ENCODE peak calls at places on chromosome 6, in eight cellular contexts. I, C, J, G, N, A, H and L are unnamed samples.

GRCh38 chr6:43267619-43268347 is 24.5 kb downstream of the TTBK1 start:
- DNase-seq in I (no peak), C (no peak), J (no peak), G (no peak), N (no peak), A (no peak), H (no peak), L (no peak)

GRCh38 chr6:33737267-33738026 is 9.3 kb downstream of the IP6K3 start:
- DNase-seq in I (no peak), C (peak), J (no peak), G (no peak), N (no peak), A (no peak), H (no peak), L (no peak)

GRCh38 chr6:137902721-137903120 is 35.7 kb downstream of the TNFAIP3 start:
- DNase-seq in I (no peak), C (no peak), J (no peak), G (no peak), N (no peak), A (no peak), H (no peak), L (no peak)

GRCh38 chr6:121247386-121247785 is 86.9 kb downstream of the TBC1D32 start:
- DNase-seq in I (no peak), C (no peak), J (no peak), G (no peak), N (peak), A (no peak), H (no peak), L (no peak)

GRCh38 chr6:108001696-108002231 is 43.8 kb upstream of the SEC63 start:
- DNase-seq in I (no peak), C (no peak), J (no peak), G (no peak), N (no peak), A (no peak), H (no peak), L (no peak)

GRCh38 chr6:89887452-89888137 is 6.7 kb upstream of the GJA10 start:
- DNase-seq in I (no peak), C (no peak), J (no peak), G (no peak), N (no peak), A (peak), H (no peak), L (no peak)

GRCh38 chr6:143097224-143097795 is 36.6 kb downstream of the AIG1 start:
- DNase-seq in I (no peak), C (no peak), J (no peak), G (no peak), N (peak), A (no peak), H (no peak), L (no peak)

GRCh38 chr6:158707120-158707519 is 57.3 kb downstream of the SYTL3 start:
- DNase-seq in I (peak), C (peak), J (no peak), G (no peak), N (peak), A (peak), H (no peak), L (peak)

GRCh38 chr6:87847830-87848210 is 145.8 kb upstream of the AKIRIN2 start:
- DNase-seq in I (no peak), C (no peak), J (no peak), G (no peak), N (no peak), A (no peak), H (no peak), L (no peak)

GRCh38 chr6:170031684-170032121 is 259.2 kb downstream of the DLL1 start:
- DNase-seq in I (no peak), C (peak), J (no peak), G (peak), N (no peak), A (no peak), H (no peak), L (no peak)

GRCh38 chr6:150600302-150601017 is 775 bp downstream of the PLEKHG1 start:
- DNase-seq in I (peak), C (peak), J (peak), G (peak), N (peak), A (peak), H (peak), L (peak)

GRCh38 chr6:6556738-6557503 is 31.6 kb upstream of the LY86 start:
- DNase-seq in I (peak), C (peak), J (no peak), G (no peak), N (peak), A (peak), H (peak), L (peak)

GRCh38 chr6:84137989-84138575 is 89.4 kb downstream of the CEP162 start:
- DNase-seq in I (no peak), C (no peak), J (no peak), G (no peak), N (peak), A (no peak), H (no peak), L (no peak)

GRCh38 chr6:45684476-45684875 is 306.7 kb upstream of the SUPT3H start:
- DNase-seq in I (no peak), C (no peak), J (no peak), G (no peak), N (no peak), A (no peak), H (no peak), L (no peak)

DNA sequence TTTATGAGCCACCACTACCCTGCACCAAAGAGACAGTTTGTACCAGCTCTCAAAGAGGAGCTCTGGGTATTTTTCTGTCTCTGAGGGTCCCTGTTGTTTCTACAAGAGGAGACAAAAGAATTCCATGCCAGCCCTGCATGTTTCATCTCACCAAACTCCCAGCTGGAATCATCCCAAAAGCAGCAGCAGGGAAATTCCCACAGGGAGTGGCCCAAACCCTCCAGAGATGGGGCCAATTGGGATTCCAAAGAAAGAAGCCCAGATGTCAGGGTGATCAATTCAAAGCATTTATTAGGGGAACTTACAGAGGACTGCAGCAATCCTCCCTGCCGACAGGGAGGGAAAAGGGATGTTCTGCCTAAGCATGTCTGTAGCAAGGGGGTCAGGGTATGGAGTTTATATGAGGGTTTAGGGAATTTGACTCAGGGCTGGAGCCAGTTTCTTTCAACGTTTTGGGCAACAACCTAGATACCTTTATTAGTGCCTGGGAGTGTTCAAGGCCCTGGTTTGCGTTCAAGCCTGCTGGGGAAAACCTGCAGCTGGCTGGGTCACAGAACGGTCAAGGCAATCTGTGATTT is 47.2 kb downstream of the MUC22 start:
- DNase-seq in I (no peak), C (no peak), J (no peak), G (no peak), N (peak), A (no peak), H (peak), L (peak)
- H3K27ac ChIP-seq in I (no peak), C (no peak), J (no peak), G (no peak), N (peak), A (no peak), H (no peak), L (peak)

DNA sequence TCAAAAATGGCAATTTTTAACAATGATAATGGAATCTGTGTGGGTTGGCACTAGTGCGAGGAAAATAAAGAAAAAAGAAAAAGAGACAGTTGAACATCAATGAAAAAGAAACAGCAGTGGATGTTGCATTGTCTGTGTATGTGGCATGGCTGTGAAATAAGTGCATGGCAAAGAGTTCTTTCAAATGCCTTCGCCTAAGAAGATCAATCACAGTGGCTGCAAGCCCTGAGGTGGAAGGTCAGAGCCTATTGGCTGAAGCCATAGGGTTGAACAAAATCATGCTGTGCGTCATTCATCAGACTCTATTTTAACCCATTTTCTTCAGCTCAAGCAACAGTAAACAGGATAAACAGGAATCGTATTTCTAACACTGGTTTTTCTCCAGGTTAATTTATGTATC is 955.7 kb upstream of the EYS start:
- DNase-seq in I (no peak), C (no peak), J (no peak), G (no peak), N (no peak), A (no peak), H (no peak), L (no peak)
- H3K27ac ChIP-seq in I (no peak), C (no peak), J (no peak), G (no peak), N (no peak), A (no peak), H (no peak), L (no peak)

GRCh38 chr6:139695361-139695760 is 320.9 kb upstream of the CITED2 start:
- DNase-seq in I (no peak), C (no peak), J (no peak), G (no peak), N (no peak), A (no peak), H (no peak), L (no peak)

GRCh38 chr6:139701003-139701402 is 326.6 kb upstream of the CITED2 start:
- DNase-seq in I (no peak), C (no peak), J (no peak), G (no peak), N (no peak), A (no peak), H (no peak), L (no peak)

GRCh38 chr6:139699335-139699734 is 324.9 kb upstream of the CITED2 start:
- DNase-seq in I (no peak), C (no peak), J (no peak), G (peak), N (peak), A (no peak), H (no peak), L (no peak)

GRCh38 chr6:139701695-139702094 is 327.2 kb upstream of the CITED2 start:
- DNase-seq in I (no peak), C (no peak), J (no peak), G (no peak), N (no peak), A (no peak), H (no peak), L (no peak)

GRCh38 chr6:139698526-139699182 is 324.2 kb upstream of the CITED2 start:
- DNase-seq in I (no peak), C (no peak), J (no peak), G (peak), N (no peak), A (no peak), H (no peak), L (no peak)
- H3K27ac ChIP-seq in I (no peak), C (no peak), J (no peak), G (no peak), N (no peak), A (no peak), H (no peak), L (peak)

DNA sequence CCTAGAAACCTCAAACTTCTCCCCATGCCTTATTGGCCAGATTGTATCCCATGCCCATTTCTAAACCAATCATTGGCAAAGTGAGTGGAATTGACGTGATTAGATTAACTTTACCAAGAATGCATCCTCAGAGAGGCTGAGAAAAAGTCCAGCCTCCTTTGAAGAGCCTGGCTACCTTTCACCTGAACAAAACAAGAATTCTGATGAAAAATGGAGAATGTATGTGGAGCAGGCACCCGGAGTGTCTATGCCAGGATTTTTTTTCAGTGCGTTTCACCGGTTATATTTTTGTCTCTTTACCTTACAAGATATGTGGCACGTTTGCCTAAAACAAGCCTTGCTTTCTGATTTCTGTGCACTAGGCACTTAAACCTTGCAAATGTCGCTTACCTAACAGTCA is 6.1 kb upstream of the TRAM2 start:
- DNase-seq in I (no peak), C (no peak), J (no peak), G (no peak), N (no peak), A (no peak), H (no peak), L (no peak)
- H3K27ac ChIP-seq in I (no peak), C (no peak), J (no peak), G (no peak), N (no peak), A (no peak), H (no peak), L (no peak)

DNA sequence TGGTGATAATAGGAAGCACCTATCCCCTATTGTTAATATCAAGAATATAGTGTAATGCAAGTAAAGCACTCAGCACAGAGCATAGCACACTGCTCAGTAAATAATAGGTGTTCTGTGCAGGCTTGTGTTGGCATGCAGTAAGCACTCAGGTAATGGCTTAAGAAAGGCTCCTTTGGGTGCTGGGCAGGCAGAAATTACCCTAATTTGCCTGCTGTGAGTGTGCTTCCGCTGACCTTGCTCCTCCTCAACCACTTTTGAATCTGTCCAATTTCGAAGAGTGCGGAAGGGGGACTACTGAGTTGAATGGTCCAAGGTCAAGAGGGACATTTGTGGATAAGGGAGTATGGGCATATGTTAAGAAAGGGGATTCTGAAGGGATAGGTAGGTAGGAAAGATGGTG is 15.4 kb downstream of the SRSF3 start:
- DNase-seq in I (no peak), C (no peak), J (no peak), G (no peak), N (no peak), A (no peak), H (no peak), L (no peak)
- H3K27ac ChIP-seq in I (peak), C (peak), J (no peak), G (peak), N (no peak), A (no peak), H (no peak), L (peak)

GRCh38 chr6:119075200-119075981 is 3.1 kb downstream of the FAM184A start:
- DNase-seq in I (no peak), C (no peak), J (no peak), G (no peak), N (no peak), A (no peak), H (no peak), L (no peak)

GRCh38 chr6:119071576-119071975 is 6.9 kb downstream of the FAM184A start:
- DNase-seq in I (no peak), C (no peak), J (no peak), G (no peak), N (no peak), A (no peak), H (no peak), L (no peak)

GRCh38 chr6:119076966-119077642 is 1.4 kb downstream of the FAM184A start:
- DNase-seq in I (no peak), C (no peak), J (no peak), G (no peak), N (no peak), A (no peak), H (no peak), L (no peak)

GRCh38 chr6:119076173-119076965 is 2.1 kb downstream of the FAM184A start:
- DNase-seq in I (no peak), C (no peak), J (no peak), G (no peak), N (no peak), A (no peak), H (no peak), L (no peak)

GRCh38 chr6:119073307-119074051 is 5.0 kb downstream of the FAM184A start:
- DNase-seq in I (no peak), C (no peak), J (no peak), G (no peak), N (no peak), A (no peak), H (no peak), L (no peak)
- H3K27ac ChIP-seq in I (no peak), C (no peak), J (no peak), G (no peak), N (no peak), A (no peak), H (no peak), L (no peak)

GRCh38 chr6:64777941-64778785 is 928.9 kb downstream of the EYS start:
- DNase-seq in I (no peak), C (no peak), J (no peak), G (no peak), N (peak), A (no peak), H (no peak), L (no peak)
- H3K27ac ChIP-seq in I (no peak), C (no peak), J (no peak), G (no peak), N (no peak), A (no peak), H (no peak), L (no peak)

GRCh38 chr6:65546894-65547293 is 160.1 kb downstream of the EYS start:
- DNase-seq in I (no peak), C (no peak), J (no peak), G (no peak), N (no peak), A (no peak), H (no peak), L (no peak)

GRCh38 chr6:65545920-65546319 is 161.1 kb downstream of the EYS start:
- DNase-seq in I (no peak), C (no peak), J (no peak), G (no peak), N (no peak), A (no peak), H (no peak), L (no peak)
- H3K27ac ChIP-seq in I (no peak), C (no peak), J (no peak), G (no peak), N (no peak), A (no peak), H (no peak), L (no peak)